ENCODE peak calls at places on chromosome X, in four cellular contexts. One of them, this sample, is unnamed.

GRCh38 chrX:125150231-125150630 is 169.4 kb upstream of the TEX13C start:
- DNase-seq in neuronal stem cell: no peak
- DNase-seq in cardiac muscle cell: no peak
- DNase-seq in PC-3: peak; percentile 15
- DNase-seq in this sample: no peak

GRCh38 chrX:149161438-149162088 is 343.5 kb downstream of the IDS start:
- DNase-seq in neuronal stem cell: no peak
- DNase-seq in cardiac muscle cell: no peak
- DNase-seq in PC-3: no peak
- DNase-seq in this sample: no peak

GRCh38 chrX:139120760-139121159 is 409.2 kb upstream of the FGF13 start:
- DNase-seq in neuronal stem cell: no peak
- DNase-seq in cardiac muscle cell: no peak
- DNase-seq in PC-3: peak; percentile 93
- DNase-seq in this sample: no peak

GRCh38 chrX:37320541-37321203 is 28.5 kb upstream of the PRRG1 start:
- DNase-seq in neuronal stem cell: no peak
- DNase-seq in cardiac muscle cell: no peak
- DNase-seq in PC-3: no peak
- DNase-seq in this sample: no peak

GRCh38 chrX:150525061-150525919 is 43.1 kb upstream of the MTM1 start:
- DNase-seq in neuronal stem cell: no peak
- DNase-seq in cardiac muscle cell: no peak
- DNase-seq in PC-3: no peak
- DNase-seq in this sample: no peak

GRCh38 chrX:53188763-53189162 is 36.2 kb downstream of the KDM5C start:
- DNase-seq in neuronal stem cell: no peak
- DNase-seq in cardiac muscle cell: no peak
- DNase-seq in PC-3: no peak
- DNase-seq in this sample: no peak

GRCh38 chrX:14291626-14292025 is 237.7 kb upstream of the GLRA2 start:
- DNase-seq in neuronal stem cell: peak; percentile 29
- DNase-seq in cardiac muscle cell: no peak
- DNase-seq in PC-3: no peak
- DNase-seq in this sample: no peak

GRCh38 chrX:123570011-123570590 is 162.8 kb downstream of the THOC2 start:
- DNase-seq in neuronal stem cell: no peak
- DNase-seq in cardiac muscle cell: no peak
- DNase-seq in PC-3: peak; percentile 47
- DNase-seq in this sample: no peak

GRCh38 chrX:134600714-134601113 is 57.6 kb downstream of the PLAC1 start:
- DNase-seq in neuronal stem cell: no peak
- DNase-seq in cardiac muscle cell: no peak
- DNase-seq in PC-3: peak; percentile 52
- DNase-seq in this sample: no peak

GRCh38 chrX:136157187-136157586 is 9.9 kb downstream of the FHL1 start:
- DNase-seq in neuronal stem cell: no peak
- DNase-seq in cardiac muscle cell: no peak
- DNase-seq in PC-3: no peak
- DNase-seq in this sample: no peak

GRCh38 chrX:15493118-15494082 is at the start of gene PIR:
- DNase-seq in neuronal stem cell: peak; percentile 66
- DNase-seq in cardiac muscle cell: peak; percentile 94
- DNase-seq in PC-3: peak; percentile 92
- DNase-seq in this sample: peak; percentile 3

GRCh38 chrX:105647749-105648148 is 174.6 kb upstream of the NRK start:
- DNase-seq in neuronal stem cell: no peak
- DNase-seq in cardiac muscle cell: no peak
- DNase-seq in PC-3: no peak
- DNase-seq in this sample: no peak

GRCh38 chrX:7925867-7926472 is 1.2 kb downstream of the PNPLA4 start:
- DNase-seq in neuronal stem cell: peak; percentile 35
- DNase-seq in cardiac muscle cell: peak; percentile 82
- DNase-seq in PC-3: peak; percentile 76
- DNase-seq in this sample: peak; percentile 85

GRCh38 chrX:119181491-119181890 is 53.9 kb upstream of the KIAA1210 start:
- DNase-seq in neuronal stem cell: no peak
- DNase-seq in cardiac muscle cell: no peak
- DNase-seq in PC-3: peak; percentile 70
- DNase-seq in this sample: no peak

GRCh38 chrX:9683350-9683749 is 82.3 kb downstream of the GPR143 start:
- DNase-seq in neuronal stem cell: no peak
- DNase-seq in cardiac muscle cell: no peak
- DNase-seq in PC-3: no peak
- DNase-seq in this sample: no peak

GRCh38 chrX:106331606-106332005 is 163.5 kb downstream of the PWWP3B start:
- DNase-seq in neuronal stem cell: no peak
- DNase-seq in cardiac muscle cell: no peak
- DNase-seq in PC-3: no peak
- DNase-seq in this sample: no peak

DNA sequence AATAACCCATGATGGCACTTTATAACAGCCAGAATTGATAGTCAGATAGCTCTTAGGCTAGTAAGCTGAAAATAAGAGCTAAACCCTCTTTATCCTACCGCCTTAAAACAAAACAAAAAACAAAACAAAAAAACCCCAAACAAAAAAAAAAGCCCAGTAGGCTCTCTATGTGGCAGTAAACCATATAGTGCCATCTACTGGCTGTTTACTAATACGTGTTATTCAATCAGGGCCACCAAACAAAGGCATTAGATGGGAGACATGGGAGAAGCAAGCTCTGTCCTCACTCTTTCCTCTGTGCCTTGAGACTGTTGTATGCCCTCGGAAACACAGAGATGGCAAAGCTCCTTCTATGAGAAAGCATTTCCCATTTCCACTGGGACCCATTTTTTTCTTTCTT is 148.8 kb upstream of the MID1 start:
- DNase-seq in neuronal stem cell: peak; percentile 24
- DNase-seq in cardiac muscle cell: peak; percentile 44
- DNase-seq in PC-3: peak; percentile 61
- DNase-seq in this sample: no peak
- H3K4me3 ChIP-seq in neuronal stem cell: no peak overlapping the region
- H3K4me3 ChIP-seq in cardiac muscle cell: no peak overlapping the region
- H3K4me3 ChIP-seq in PC-3: no peak overlapping the region
- H3K4me3 ChIP-seq in this sample: no peak overlapping the region

DNA sequence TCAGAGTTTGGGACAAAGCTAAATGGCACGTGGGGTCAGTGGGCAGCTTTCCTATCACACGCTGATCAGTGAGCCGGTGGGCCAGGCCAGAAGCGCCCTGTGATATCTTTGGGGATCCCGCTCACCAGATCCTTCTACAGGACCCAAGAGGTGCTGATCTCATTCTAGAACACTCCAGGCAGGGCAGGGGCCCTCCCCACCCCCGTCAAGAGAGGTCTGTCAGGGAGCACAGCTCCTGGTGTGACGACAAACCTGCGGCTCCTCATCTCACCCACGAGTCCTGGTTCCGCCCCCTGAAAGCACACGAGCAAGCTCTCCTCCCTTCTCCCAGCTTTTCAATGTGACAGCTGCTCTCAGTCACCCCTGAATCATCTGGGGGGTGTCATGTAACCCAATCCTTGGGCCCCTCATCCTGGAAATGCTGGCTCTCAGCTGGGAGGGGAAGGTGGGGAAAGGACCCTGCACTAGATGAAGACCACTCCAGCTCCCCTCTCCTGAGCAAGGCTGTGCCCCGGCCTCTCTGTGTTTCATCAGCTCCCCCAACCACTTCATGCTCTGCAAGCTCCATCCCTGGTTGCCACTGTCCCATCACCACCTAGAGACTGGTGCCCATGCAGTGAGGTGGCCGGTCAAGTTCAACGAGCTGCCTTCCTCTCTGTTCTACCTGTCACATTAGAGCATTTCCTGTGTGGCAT is 4.6 kb downstream of the HCFC1 start:
- DNase-seq in neuronal stem cell: no peak
- DNase-seq in cardiac muscle cell: no peak
- DNase-seq in PC-3: no peak
- DNase-seq in this sample: no peak
- H3K4me1 ChIP-seq in neuronal stem cell: peaks cover 20% of the 10 kb centered on the region
- H3K4me1 ChIP-seq in cardiac muscle cell: no peaks in the 10 kb centered on the region
- H3K4me1 ChIP-seq in PC-3: peaks cover 17% of the 10 kb centered on the region
- H3K4me1 ChIP-seq in this sample: peaks cover 42% of the 10 kb centered on the region

DNA sequence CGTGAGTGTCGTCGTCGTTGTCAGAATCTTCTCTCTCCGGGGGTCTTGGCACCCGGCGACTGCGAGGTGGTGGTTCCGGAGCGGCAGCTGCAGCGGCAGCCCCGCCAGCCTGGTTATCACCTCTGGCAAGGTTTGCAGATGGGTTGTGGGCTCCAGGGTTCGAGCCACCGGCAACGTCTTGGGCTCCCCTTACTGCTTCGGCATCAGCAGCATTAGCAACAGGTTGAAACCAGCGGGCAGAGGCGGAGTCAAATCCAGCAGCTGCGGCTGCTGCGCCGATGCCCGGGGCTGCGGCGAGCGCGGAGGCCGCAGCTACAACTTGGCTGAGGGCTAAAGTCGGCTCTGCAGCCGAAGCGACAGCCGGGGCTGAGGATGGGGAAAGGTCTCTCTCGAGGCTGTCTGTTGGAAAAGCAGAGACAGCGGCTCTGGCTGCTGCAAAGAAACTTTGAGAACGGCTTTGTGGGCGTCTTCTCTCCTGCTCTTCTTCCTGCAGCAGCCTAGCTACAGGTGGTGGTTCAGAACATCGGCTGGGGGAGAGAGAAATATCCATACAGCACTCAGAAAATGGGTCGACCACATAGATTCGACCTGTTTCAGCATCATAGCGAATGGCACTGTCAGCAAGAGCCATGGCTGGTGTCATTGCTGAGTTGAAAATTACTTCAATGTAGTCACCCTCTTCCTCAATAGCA is 3.6 kb downstream of the IRS4 start:
- DNase-seq in neuronal stem cell: no peak
- DNase-seq in cardiac muscle cell: peak; percentile 60
- DNase-seq in PC-3: no peak
- DNase-seq in this sample: no peak
- H3K4me3 ChIP-seq in neuronal stem cell: peak overlapping the region; percentile 99
- H3K4me3 ChIP-seq in cardiac muscle cell: peak overlapping the region; percentile 10
- H3K4me3 ChIP-seq in PC-3: no peak overlapping the region
- H3K4me3 ChIP-seq in this sample: no peak overlapping the region

DNA sequence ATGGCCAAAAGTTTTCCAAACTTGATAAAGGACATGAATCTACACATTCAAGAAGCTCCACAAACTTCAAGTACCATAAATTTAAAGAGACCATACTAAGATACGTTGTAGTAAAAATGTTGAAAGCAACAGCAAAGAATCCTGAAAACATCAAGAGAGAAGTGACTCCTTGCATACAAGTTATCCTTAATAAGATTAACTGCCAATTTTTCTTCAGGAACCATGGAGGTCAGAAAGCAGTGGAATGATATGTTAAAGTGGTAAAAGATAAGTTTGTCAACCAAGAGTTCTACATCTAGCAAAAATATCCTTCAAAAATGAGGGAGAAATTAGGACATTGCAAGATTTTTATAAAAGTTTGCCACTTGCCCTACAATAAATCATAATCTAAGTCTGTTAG is 43.3 kb downstream of the BMP15 start:
- DNase-seq in neuronal stem cell: no peak
- DNase-seq in cardiac muscle cell: no peak
- DNase-seq in PC-3: no peak
- DNase-seq in this sample: no peak
- H3K4me1 ChIP-seq in neuronal stem cell: no peaks in the 10 kb centered on the region
- H3K4me1 ChIP-seq in cardiac muscle cell: no peaks in the 10 kb centered on the region
- H3K4me1 ChIP-seq in PC-3: no peaks in the 10 kb centered on the region
- H3K4me1 ChIP-seq in this sample: no peaks in the 10 kb centered on the region

GRCh38 chrX:65674351-65674893 is 7.0 kb downstream of the MSN start:
- DNase-seq in neuronal stem cell: no peak
- DNase-seq in cardiac muscle cell: peak; percentile 29
- DNase-seq in PC-3: no peak
- DNase-seq in this sample: peak; percentile 63
- H3K4me3 ChIP-seq in neuronal stem cell: no peak overlapping the region
- H3K4me3 ChIP-seq in cardiac muscle cell: no peak overlapping the region
- H3K4me3 ChIP-seq in PC-3: no peak overlapping the region
- H3K4me3 ChIP-seq in this sample: peak overlapping the region; percentile 83

DNA sequence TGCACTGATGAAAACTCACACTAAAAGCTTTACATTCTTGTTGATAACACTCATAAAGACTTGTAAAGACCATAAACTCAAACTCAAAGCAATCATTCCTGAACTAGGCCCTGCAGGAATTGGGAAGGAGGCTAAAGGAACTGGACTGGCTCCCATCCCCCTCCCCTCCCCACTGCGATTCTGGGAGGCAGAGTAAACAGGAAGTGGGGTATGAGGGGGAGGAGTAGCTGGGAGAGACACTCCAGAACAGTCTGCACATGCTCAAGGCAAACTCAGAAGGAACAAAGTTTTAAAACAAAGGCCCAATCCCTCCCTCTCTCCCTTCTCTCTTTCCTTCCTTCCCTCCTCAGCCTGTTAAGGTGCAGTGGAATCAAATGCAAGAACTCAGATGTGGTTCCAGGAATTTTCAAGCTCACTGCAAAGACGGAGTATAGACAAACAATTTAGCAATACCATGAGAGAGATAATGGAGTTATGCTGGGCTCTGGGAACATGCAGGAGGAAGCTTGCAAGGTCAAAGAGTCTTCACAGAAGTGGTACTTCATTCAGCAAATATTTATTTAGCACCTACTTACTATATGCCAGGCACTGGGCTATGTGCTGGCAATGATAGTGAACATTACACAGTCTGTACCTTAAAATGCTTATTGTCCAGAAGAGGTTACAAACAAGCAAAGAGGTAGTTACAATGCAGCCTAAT is 15.9 kb downstream of the MID1IP1 start:
- DNase-seq in neuronal stem cell: no peak
- DNase-seq in cardiac muscle cell: peak; percentile 12
- DNase-seq in PC-3: peak; percentile 53
- DNase-seq in this sample: no peak
- H3K4me1 ChIP-seq in neuronal stem cell: no peaks in the 10 kb centered on the region
- H3K4me1 ChIP-seq in cardiac muscle cell: peaks cover 6% of the 10 kb centered on the region
- H3K4me1 ChIP-seq in PC-3: peaks cover 35% of the 10 kb centered on the region
- H3K4me1 ChIP-seq in this sample: peaks cover 12% of the 10 kb centered on the region

This sample was measured in CD4-positive, CD25-positive, alpha-beta regulatory T cell.